ENCODE peak calls at places on chromosome 13, in four cellular contexts. One of them, this sample, is unnamed.

GRCh38 chr13:27353166-27353583 is 71.2 kb upstream of the GTF3A start:
- DNase-seq in trophoblast cell: peak
- DNase-seq in uterus: no peak
- DNase-seq in T-helper 2 cell: no peak
- DNase-seq in this sample: no peak

GRCh38 chr13:43558942-43559341 is 227.8 kb downstream of the ENOX1 start:
- DNase-seq in trophoblast cell: no peak
- DNase-seq in uterus: peak
- DNase-seq in T-helper 2 cell: no peak
- DNase-seq in this sample: no peak

GRCh38 chr13:99383946-99384345 is 76.7 kb upstream of the GPR183 start:
- DNase-seq in trophoblast cell: no peak
- DNase-seq in uterus: no peak
- DNase-seq in T-helper 2 cell: no peak
- DNase-seq in this sample: no peak

GRCh38 chr13:41985788-41986508 is 25.0 kb upstream of the VWA8 start:
- DNase-seq in trophoblast cell: no peak
- DNase-seq in uterus: no peak
- DNase-seq in T-helper 2 cell: no peak
- DNase-seq in this sample: no peak

GRCh38 chr13:53098455-53098854 is 69.8 kb downstream of the OLFM4 start:
- DNase-seq in trophoblast cell: peak
- DNase-seq in uterus: no peak
- DNase-seq in T-helper 2 cell: no peak
- DNase-seq in this sample: no peak

GRCh38 chr13:110342474-110342873 is 35.4 kb downstream of the COL4A2 start:
- DNase-seq in trophoblast cell: no peak
- DNase-seq in uterus: peak
- DNase-seq in T-helper 2 cell: no peak
- DNase-seq in this sample: no peak

GRCh38 chr13:36432106-36432544 is at the start of gene CCNA1:
- DNase-seq in trophoblast cell: no peak
- DNase-seq in uterus: peak
- DNase-seq in T-helper 2 cell: no peak
- DNase-seq in this sample: no peak

GRCh38 chr13:20882206-20882605 is 20.3 kb downstream of the XPO4 start:
- DNase-seq in trophoblast cell: no peak
- DNase-seq in uterus: no peak
- DNase-seq in T-helper 2 cell: no peak
- DNase-seq in this sample: no peak

GRCh38 chr13:75371223-75371622 is 110.7 kb downstream of the TBC1D4 start:
- DNase-seq in trophoblast cell: no peak
- DNase-seq in uterus: no peak
- DNase-seq in T-helper 2 cell: no peak
- DNase-seq in this sample: no peak

GRCh38 chr13:80712026-80712425 is 371.1 kb upstream of the SPRY2 start:
- DNase-seq in trophoblast cell: no peak
- DNase-seq in uterus: no peak
- DNase-seq in T-helper 2 cell: no peak
- DNase-seq in this sample: no peak

GRCh38 chr13:90105881-90106496 is 1241.5 kb upstream of the MIR17HG start:
- DNase-seq in trophoblast cell: no peak
- DNase-seq in uterus: no peak
- DNase-seq in T-helper 2 cell: no peak
- DNase-seq in this sample: no peak

GRCh38 chr13:98349731-98350305 is 172.7 kb upstream of the RNF113B start:
- DNase-seq in trophoblast cell: peak
- DNase-seq in uterus: no peak
- DNase-seq in T-helper 2 cell: no peak
- DNase-seq in this sample: no peak

GRCh38 chr13:63190219-63190618 is 1774.6 kb upstream of the PCDH20 start:
- DNase-seq in trophoblast cell: no peak
- DNase-seq in uterus: no peak
- DNase-seq in T-helper 2 cell: no peak
- DNase-seq in this sample: no peak

GRCh38 chr13:112721198-112722104 is 31.6 kb downstream of the ATP11A start:
- DNase-seq in trophoblast cell: no peak
- DNase-seq in uterus: no peak
- DNase-seq in T-helper 2 cell: no peak
- DNase-seq in this sample: peak

GRCh38 chr13:60727140-60727539 is 330.1 kb downstream of the TDRD3 start:
- DNase-seq in trophoblast cell: no peak
- DNase-seq in uterus: no peak
- DNase-seq in T-helper 2 cell: no peak
- DNase-seq in this sample: no peak

This sample was measured in Calu3.